ENCODE peak calls at places on chromosomes 4 and X, in nine cellular contexts. One of them, this sample, is unnamed. For H3K36me3, the result is how much of the 10 kb centered on the place peaks cover.

GRCh38 chr4:10893417-10893816 is 208.8 kb upstream of the CLNK start:
- DNase-seq in esophagus squamous epithelium: no peak
- DNase-seq in endothelial cell of umbilical vein: no peak
- DNase-seq in ovary: peak
- DNase-seq in uterus: no peak
- DNase-seq in suprapubic skin: no peak
- DNase-seq in IMR-90: no peak
- DNase-seq in transverse colon: no peak
- DNase-seq in HCT116: no peak
- DNase-seq in this sample: no peak

GRCh38 chrX:107721318-107721717 is 54.3 kb downstream of the TSC22D3 start:
- DNase-seq in HCT116: no peak
- DNase-seq in esophagus squamous epithelium: no peak
- DNase-seq in uterus: no peak
- DNase-seq in transverse colon: peak
- DNase-seq in ovary: no peak
- DNase-seq in endothelial cell of umbilical vein: no peak
- DNase-seq in IMR-90: no peak
- DNase-seq in suprapubic skin: no peak
- DNase-seq in this sample: no peak

GRCh38 chrX:53257670-53258423 is 23.5 kb downstream of the IQSEC2 start:
- DNase-seq in endothelial cell of umbilical vein: no peak
- DNase-seq in ovary: no peak
- DNase-seq in HCT116: no peak
- DNase-seq in IMR-90: no peak
- DNase-seq in transverse colon: no peak
- DNase-seq in uterus: no peak
- DNase-seq in suprapubic skin: no peak
- DNase-seq in esophagus squamous epithelium: no peak
- DNase-seq in this sample: no peak

GRCh38 chrX:155864655-155865054 is 16.5 kb upstream of the VAMP7 start:
- DNase-seq in endothelial cell of umbilical vein: no peak
- DNase-seq in IMR-90: no peak
- DNase-seq in transverse colon: no peak
- DNase-seq in esophagus squamous epithelium: no peak
- DNase-seq in uterus: no peak
- DNase-seq in suprapubic skin: no peak
- DNase-seq in HCT116: no peak
- DNase-seq in ovary: no peak
- DNase-seq in this sample: no peak

GRCh38 chr4:24971192-24971591 is 58.4 kb upstream of the CCDC149 start:
- DNase-seq in endothelial cell of umbilical vein: no peak
- DNase-seq in suprapubic skin: no peak
- DNase-seq in HCT116: no peak
- DNase-seq in ovary: no peak
- DNase-seq in uterus: no peak
- DNase-seq in IMR-90: no peak
- DNase-seq in esophagus squamous epithelium: no peak
- DNase-seq in transverse colon: no peak
- DNase-seq in this sample: no peak

GRCh38 chr4:143336828-143337599 is at the start of gene GAB1:
- DNase-seq in suprapubic skin: peak
- DNase-seq in uterus: peak
- DNase-seq in transverse colon: peak
- DNase-seq in esophagus squamous epithelium: no peak
- DNase-seq in IMR-90: peak
- DNase-seq in HCT116: no peak
- DNase-seq in ovary: peak
- DNase-seq in endothelial cell of umbilical vein: peak
- DNase-seq in this sample: peak

GRCh38 chrX:152895724-152896420 is 2.0 kb upstream of the ZNF185 start:
- DNase-seq in uterus: no peak
- DNase-seq in HCT116: peak
- DNase-seq in IMR-90: no peak
- DNase-seq in endothelial cell of umbilical vein: peak
- DNase-seq in suprapubic skin: no peak
- DNase-seq in ovary: no peak
- DNase-seq in esophagus squamous epithelium: no peak
- DNase-seq in transverse colon: peak
- DNase-seq in this sample: no peak

GRCh38 chr4:171142639-171143038 is 670.6 kb upstream of the GALNTL6 start:
- DNase-seq in uterus: no peak
- DNase-seq in HCT116: no peak
- DNase-seq in esophagus squamous epithelium: no peak
- DNase-seq in IMR-90: no peak
- DNase-seq in transverse colon: no peak
- DNase-seq in ovary: no peak
- DNase-seq in suprapubic skin: no peak
- DNase-seq in endothelial cell of umbilical vein: no peak
- DNase-seq in this sample: no peak

GRCh38 chr4:52560844-52561280 is 98.2 kb downstream of the USP46 start:
- DNase-seq in uterus: no peak
- DNase-seq in transverse colon: no peak
- DNase-seq in suprapubic skin: no peak
- DNase-seq in ovary: no peak
- DNase-seq in HCT116: no peak
- DNase-seq in endothelial cell of umbilical vein: no peak
- DNase-seq in IMR-90: peak
- DNase-seq in esophagus squamous epithelium: no peak
- DNase-seq in this sample: no peak

GRCh38 chr4:119210760-119211159 is 1.8 kb upstream of the USP53 start:
- DNase-seq in uterus: no peak
- DNase-seq in esophagus squamous epithelium: no peak
- DNase-seq in ovary: no peak
- DNase-seq in IMR-90: peak
- DNase-seq in transverse colon: no peak
- DNase-seq in suprapubic skin: no peak
- DNase-seq in endothelial cell of umbilical vein: no peak
- DNase-seq in HCT116: no peak
- DNase-seq in this sample: no peak

GRCh38 chr4:128358231-128358902 is 70.8 kb upstream of the PGRMC2 start:
- DNase-seq in uterus: no peak
- DNase-seq in ovary: no peak
- DNase-seq in suprapubic skin: no peak
- DNase-seq in HCT116: no peak
- DNase-seq in endothelial cell of umbilical vein: no peak
- DNase-seq in transverse colon: no peak
- DNase-seq in IMR-90: peak
- DNase-seq in esophagus squamous epithelium: no peak
- DNase-seq in this sample: no peak

GRCh38 chr4:116628598-116628997 is 456.8 kb downstream of the TRAM1L1 start:
- DNase-seq in ovary: no peak
- DNase-seq in uterus: no peak
- DNase-seq in esophagus squamous epithelium: no peak
- DNase-seq in transverse colon: no peak
- DNase-seq in IMR-90: no peak
- DNase-seq in endothelial cell of umbilical vein: no peak
- DNase-seq in suprapubic skin: no peak
- DNase-seq in HCT116: no peak
- DNase-seq in this sample: no peak

GRCh38 chr4:134628074-134628473 is 426.5 kb upstream of the PABPC4L start:
- DNase-seq in IMR-90: no peak
- DNase-seq in HCT116: no peak
- DNase-seq in ovary: no peak
- DNase-seq in endothelial cell of umbilical vein: no peak
- DNase-seq in esophagus squamous epithelium: no peak
- DNase-seq in transverse colon: no peak
- DNase-seq in suprapubic skin: no peak
- DNase-seq in uterus: no peak
- DNase-seq in this sample: no peak

DNA sequence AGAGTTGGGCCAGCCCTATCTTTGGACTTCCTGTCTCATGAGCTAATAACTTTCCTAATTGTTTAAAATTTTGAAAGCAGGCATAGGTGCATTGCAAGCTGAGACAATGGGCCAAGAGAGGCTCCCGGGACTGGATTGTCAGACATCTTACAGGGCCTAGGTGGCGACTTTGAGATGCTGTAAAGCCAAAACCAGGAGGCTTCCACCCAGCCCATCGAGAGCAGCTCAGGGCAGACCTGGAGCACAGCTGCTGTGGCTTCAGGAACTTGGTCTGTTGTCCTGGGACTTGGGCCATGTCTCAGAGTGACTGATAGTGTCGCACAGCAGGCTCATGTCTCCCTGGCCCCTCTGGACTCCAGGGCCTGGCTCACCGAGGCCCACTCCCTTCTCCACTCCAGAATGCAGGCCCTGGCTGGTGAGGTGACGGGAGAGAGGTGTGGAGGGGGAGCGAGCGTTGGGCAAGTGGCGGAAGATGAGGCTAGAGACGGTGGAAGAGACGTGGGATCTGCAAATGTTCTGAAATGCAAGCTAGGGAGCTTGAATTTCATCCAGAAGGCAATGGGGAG is 24.1 kb upstream of the MTM1 start:
- DNase-seq in suprapubic skin: no peak
- DNase-seq in HCT116: no peak
- DNase-seq in transverse colon: peak
- DNase-seq in esophagus squamous epithelium: no peak
- DNase-seq in uterus: no peak
- DNase-seq in ovary: no peak
- DNase-seq in IMR-90: no peak
- DNase-seq in endothelial cell of umbilical vein: no peak
- DNase-seq in this sample: peak
- TF ChIP-seq CTCF in suprapubic skin: no peak
- TF ChIP-seq CTCF in HCT116: peak
- TF ChIP-seq CTCF in transverse colon: no peak
- TF ChIP-seq CTCF in esophagus squamous epithelium: no peak
- TF ChIP-seq CTCF in uterus: no peak
- TF ChIP-seq CTCF in ovary: no peak
- TF ChIP-seq CTCF in IMR-90: no peak
- TF ChIP-seq CTCF in endothelial cell of umbilical vein: no peak
- TF ChIP-seq CTCF in this sample: no peak

DNA sequence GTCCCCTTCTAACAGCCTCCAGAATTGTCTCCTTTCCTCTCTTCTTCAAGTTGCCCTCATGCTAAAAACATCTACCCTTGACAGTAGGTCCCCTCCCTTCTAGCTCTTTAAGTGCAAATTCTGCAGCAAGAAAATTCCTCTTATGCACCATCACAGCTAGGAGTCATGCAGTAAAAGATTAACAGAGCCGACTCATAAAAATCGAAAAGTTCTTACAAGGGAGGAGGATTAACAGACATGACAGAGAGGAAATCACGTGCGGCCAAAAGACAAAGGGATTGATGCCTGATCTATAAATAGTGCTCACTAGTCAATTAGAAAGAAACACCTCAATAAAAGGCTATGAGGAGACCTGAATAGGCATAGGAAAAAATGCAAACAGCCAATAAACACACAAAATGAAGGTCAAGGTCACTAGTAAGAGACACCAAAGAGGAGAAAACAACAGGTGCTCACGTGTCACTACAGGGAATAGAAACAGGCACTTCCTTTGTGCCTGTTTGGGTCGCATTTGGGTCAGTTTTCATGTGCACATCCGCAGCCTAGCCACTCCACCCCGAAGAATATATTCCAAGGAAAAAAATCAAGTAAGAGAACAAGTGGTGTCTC is 3.4 kb downstream of the RNF212 start:
- DNase-seq in transverse colon: no peak
- DNase-seq in esophagus squamous epithelium: no peak
- DNase-seq in ovary: no peak
- DNase-seq in suprapubic skin: no peak
- DNase-seq in endothelial cell of umbilical vein: no peak
- DNase-seq in HCT116: no peak
- DNase-seq in uterus: no peak
- DNase-seq in IMR-90: no peak
- DNase-seq in this sample: no peak
- H3K36me3 ChIP-seq in transverse colon: under half
- H3K36me3 ChIP-seq in esophagus squamous epithelium: under half
- H3K36me3 ChIP-seq in ovary: under half
- H3K36me3 ChIP-seq in suprapubic skin: under half
- H3K36me3 ChIP-seq in endothelial cell of umbilical vein: under half
- H3K36me3 ChIP-seq in HCT116: under half
- H3K36me3 ChIP-seq in uterus: under half
- H3K36me3 ChIP-seq in IMR-90: under half
- H3K36me3 ChIP-seq in this sample: under half

GRCh38 chrX:153926863-153927685 is 1.0 kb upstream of the ARHGAP4 start:
- DNase-seq in transverse colon: peak
- DNase-seq in esophagus squamous epithelium: peak
- DNase-seq in endothelial cell of umbilical vein: peak
- DNase-seq in ovary: peak
- DNase-seq in uterus: no peak
- DNase-seq in suprapubic skin: no peak
- DNase-seq in IMR-90: peak
- DNase-seq in HCT116: no peak
- DNase-seq in this sample: peak

GRCh38 chrX:153926594-153926862 is 464 bp upstream of the ARHGAP4 start:
- DNase-seq in esophagus squamous epithelium: no peak
- DNase-seq in endothelial cell of umbilical vein: no peak
- DNase-seq in suprapubic skin: no peak
- DNase-seq in IMR-90: no peak
- DNase-seq in uterus: no peak
- DNase-seq in HCT116: no peak
- DNase-seq in ovary: no peak
- DNase-seq in transverse colon: no peak
- DNase-seq in this sample: no peak

GRCh38 chrX:153925387-153925738 is 701 bp downstream of the ARHGAP4 start:
- DNase-seq in suprapubic skin: no peak
- DNase-seq in esophagus squamous epithelium: no peak
- DNase-seq in ovary: no peak
- DNase-seq in HCT116: no peak
- DNase-seq in transverse colon: no peak
- DNase-seq in uterus: no peak
- DNase-seq in IMR-90: no peak
- DNase-seq in endothelial cell of umbilical vein: no peak
- DNase-seq in this sample: no peak

GRCh38 chrX:153927686-153927935 is 1.5 kb upstream of the ARHGAP4 start:
- DNase-seq in endothelial cell of umbilical vein: no peak
- DNase-seq in ovary: no peak
- DNase-seq in esophagus squamous epithelium: no peak
- DNase-seq in suprapubic skin: no peak
- DNase-seq in IMR-90: no peak
- DNase-seq in uterus: no peak
- DNase-seq in HCT116: no peak
- DNase-seq in transverse colon: no peak
- DNase-seq in this sample: no peak

GRCh38 chrX:153925739-153926593 is at the start of gene ARHGAP4:
- DNase-seq in suprapubic skin: no peak
- DNase-seq in ovary: no peak
- DNase-seq in HCT116: peak
- DNase-seq in transverse colon: no peak
- DNase-seq in esophagus squamous epithelium: no peak
- DNase-seq in endothelial cell of umbilical vein: no peak
- DNase-seq in IMR-90: no peak
- DNase-seq in uterus: no peak
- DNase-seq in this sample: no peak
- TF ChIP-seq POLR2A in suprapubic skin: no peak
- TF ChIP-seq POLR2A in ovary: no peak
- TF ChIP-seq POLR2A in HCT116: peak
- TF ChIP-seq POLR2A in transverse colon: no peak
- TF ChIP-seq POLR2A in esophagus squamous epithelium: no peak
- TF ChIP-seq POLR2A in endothelial cell of umbilical vein: peak
- TF ChIP-seq POLR2A in IMR-90: no peak
- TF ChIP-seq POLR2A in uterus: no peak
- TF ChIP-seq POLR2A in this sample: no peak

DNA sequence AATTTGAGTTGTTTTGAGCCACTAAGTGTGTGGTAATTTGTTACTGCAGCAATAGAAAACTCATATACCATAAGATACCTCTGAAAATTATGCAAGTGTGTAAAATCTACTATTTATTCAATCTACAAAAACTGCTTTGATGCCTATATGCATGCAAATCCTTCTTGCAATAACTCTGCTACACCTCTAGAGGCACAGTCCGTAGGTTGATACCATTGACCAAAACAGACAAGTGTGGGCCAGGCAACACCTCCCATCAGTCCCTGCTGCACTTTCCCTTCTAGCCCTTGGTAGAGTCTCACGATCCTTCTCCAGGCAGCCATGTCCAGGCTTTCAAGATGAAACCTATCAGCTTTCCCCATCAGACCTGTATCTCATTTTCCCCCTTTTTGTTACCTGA is 48.8 kb upstream of the FAM9A start:
- DNase-seq in ovary: no peak
- DNase-seq in IMR-90: no peak
- DNase-seq in HCT116: no peak
- DNase-seq in transverse colon: no peak
- DNase-seq in uterus: no peak
- DNase-seq in suprapubic skin: no peak
- DNase-seq in esophagus squamous epithelium: no peak
- DNase-seq in endothelial cell of umbilical vein: no peak
- DNase-seq in this sample: no peak
- TF ChIP-seq CTCF in ovary: no peak
- TF ChIP-seq CTCF in IMR-90: no peak
- TF ChIP-seq CTCF in HCT116: no peak
- TF ChIP-seq CTCF in transverse colon: no peak
- TF ChIP-seq CTCF in uterus: no peak
- TF ChIP-seq CTCF in suprapubic skin: no peak
- TF ChIP-seq CTCF in esophagus squamous epithelium: no peak
- TF ChIP-seq CTCF in endothelial cell of umbilical vein: no peak
- TF ChIP-seq CTCF in this sample: no peak